ENCODE peak calls at places on chromosomes 13 and 19, in four cellular contexts. X, P, O and Y are unnamed samples.

GRCh38 chr19:16070366-16070990 is 5.8 kb upstream of the TPM4 start:
- DNase-seq in X (no peak), P (no peak), O (no peak), Y (no peak)

GRCh38 chr13:97359181-97360057 is 74.5 kb upstream of the RAP2A start:
- DNase-seq in X (no peak), P (peak), O (no peak), Y (peak)

GRCh38 chr13:33323766-33324525 is 38.4 kb upstream of the STARD13 start:
- DNase-seq in X (no peak), P (no peak), O (no peak), Y (no peak)

GRCh38 chr19:32674153-32674958 is 624 bp downstream of the ANKRD27 start:
- DNase-seq in X (no peak), P (peak), O (no peak), Y (no peak)

GRCh38 chr13:26348966-26349365 is 95.0 kb downstream of the CDK8 start:
- DNase-seq in X (no peak), P (no peak), O (no peak), Y (no peak)

GRCh38 chr13:33509642-33510229 is 224.2 kb upstream of the STARD13 start:
- DNase-seq in X (no peak), P (peak), O (no peak), Y (peak)

GRCh38 chr13:109606404-109607028 is 179.9 kb downstream of the IRS2 start:
- DNase-seq in X (no peak), P (no peak), O (no peak), Y (no peak)

GRCh38 chr13:109331898-109332297 is 454.5 kb downstream of the IRS2 start:
- DNase-seq in X (no peak), P (no peak), O (no peak), Y (no peak)

GRCh38 chr19:35306473-35307246 is 14.7 kb downstream of the MAG start:
- DNase-seq in X (no peak), P (peak), O (no peak), Y (no peak)

GRCh38 chr19:28504727-28505126 is 708.2 kb downstream of the UQCRFS1 start:
- DNase-seq in X (no peak), P (no peak), O (no peak), Y (no peak)

GRCh38 chr19:49837009-49837310 is 14.0 kb upstream of the PTOV1 start:
- DNase-seq in X (no peak), P (no peak), O (no peak), Y (no peak)

GRCh38 chr19:17766543-17767131 is 15.4 kb downstream of the FCHO1 start:
- DNase-seq in X (no peak), P (peak), O (peak), Y (peak)

GRCh38 chr13:114319441-114319871 is 5.2 kb downstream of the CHAMP1 start:
- DNase-seq in X (no peak), P (no peak), O (no peak), Y (no peak)

GRCh38 chr19:39913682-39914333 is 20.6 kb downstream of the FCGBP start:
- DNase-seq in X (no peak), P (no peak), O (peak), Y (no peak)

GRCh38 chr19:7976461-7976860 is 29.0 kb downstream of the ELAVL1 start:
- DNase-seq in X (no peak), P (no peak), O (no peak), Y (no peak)

GRCh38 chr13:20822406-20822805 is 48.6 kb upstream of the EEF1AKMT1 start:
- DNase-seq in X (no peak), P (no peak), O (no peak), Y (no peak)

GRCh38 chr13:105450784-105451183 is 1084.7 kb downstream of the EFNB2 start:
- DNase-seq in X (no peak), P (no peak), O (no peak), Y (no peak)